ENCODE peak calls at places on chromosomes 16 and 17, in nine cellular contexts. V is WTC11; K is GM04503; E is stimulated activated CD8-positive, alpha-beta memory T cell treated with anti-CD3 and anti-CD28 coated beads, Interleukin-7, amount 100 ng/mL, for 1 hour; H is cardiac fibroblast; G is heart right ventricle; Y is progenitor cell of endocrine pancreas; P is RPMI7951; J is activated naive CD8-positive, alpha-beta T cell treated with anti-CD3 and anti-CD28 coated beads, Interleukin-2, amount 50 U/mL, for 16 hours. M is an unnamed sample.

GRCh38 chr17:82569621-82570020 is 50.1 kb downstream of the FOXK2 start:
- DNase-seq in V (no peak), K (no peak), E (no peak), H (no peak), G (no peak), Y (no peak), P (no peak), J (no peak), M (no peak)

GRCh38 chr16:55154261-55154660 is 169.7 kb upstream of the IRX6 start:
- DNase-seq in V (no peak), K (no peak), E (no peak), H (no peak), G (no peak), Y (no peak), P (no peak), J (no peak), M (no peak)

GRCh38 chr16:30997887-30998711 is 12.3 kb downstream of the STX1B start:
- DNase-seq in V (no peak), K (peak; percentile 55), E (no peak), H (peak; percentile 84), G (no peak), Y (no peak), P (peak; percentile 91), J (no peak), M (peak; percentile 94)

GRCh38 chr17:76544916-76545365 is 5.1 kb downstream of the PRCD start:
- DNase-seq in V (no peak), K (no peak), E (no peak), H (no peak), G (no peak), Y (no peak), P (no peak), J (no peak), M (no peak)

GRCh38 chr16:772959-773358 is 12.4 kb downstream of the MSLN start:
- DNase-seq in V (no peak), K (no peak), E (no peak), H (no peak), G (no peak), Y (no peak), P (no peak), J (no peak), M (no peak)

GRCh38 chr16:77596243-77596642 is 126.1 kb upstream of the NUDT7 start:
- DNase-seq in V (no peak), K (peak; percentile 15), E (no peak), H (peak; percentile 76), G (no peak), Y (no peak), P (no peak), J (no peak), M (peak; percentile 49)

GRCh38 chr16:627458-628239 is 3.1 kb upstream of the WFIKKN1 start:
- DNase-seq in V (no peak), K (no peak), E (no peak), H (no peak), G (no peak), Y (no peak), P (no peak), J (no peak), M (peak; percentile 83)

GRCh38 chr17:42519546-42520444 is 16.2 kb upstream of the NAGLU start:
- DNase-seq in V (peak; percentile 54), K (peak; percentile 99), E (no peak), H (peak; percentile 99), G (peak; percentile 85), Y (no peak), P (peak; percentile 98), J (no peak), M (peak; percentile 99)

GRCh38 chr17:50266384-50267073 is 7.7 kb upstream of the TMEM92 start:
- DNase-seq in V (no peak), K (peak; percentile 44), E (no peak), H (peak; percentile 89), G (peak; percentile 35), Y (no peak), P (peak; percentile 90), J (no peak), M (peak; percentile 79)

GRCh38 chr17:32731556-32732295 is 145.2 kb downstream of the MYO1D start:
- DNase-seq in V (peak; percentile 19), K (no peak), E (no peak), H (no peak), G (no peak), Y (no peak), P (no peak), J (no peak), M (no peak)

GRCh38 chr17:79987187-79987889 is 48.3 kb downstream of the TBC1D16 start:
- DNase-seq in V (no peak), K (no peak), E (no peak), H (no peak), G (no peak), Y (no peak), P (peak; percentile 39), J (no peak), M (peak; percentile 57)

GRCh38 chr17:17839792-17840707 is 3.3 kb upstream of the SREBF1 start:
- DNase-seq in V (peak; percentile 88), K (peak; percentile 75), E (peak; percentile 62), H (peak; percentile 90), G (peak; percentile 89), Y (peak; percentile 75), P (peak; percentile 94), J (peak; percentile 40), M (peak; percentile 93)

GRCh38 chr17:49577978-49578893 is 2.6 kb downstream of the NXPH3 start:
- DNase-seq in V (no peak), K (no peak), E (no peak), H (no peak), G (no peak), Y (no peak), P (no peak), J (no peak), M (no peak)

GRCh38 chr17:38447502-38448095 is 19.3 kb downstream of the ARHGAP23 start:
- DNase-seq in V (no peak), K (no peak), E (no peak), H (no peak), G (no peak), Y (no peak), P (no peak), J (no peak), M (peak; percentile 58)

GRCh38 chr16:53775821-53776431 is 72.0 kb downstream of the FTO start:
- DNase-seq in V (no peak), K (peak; percentile 95), E (no peak), H (peak; percentile 96), G (peak; percentile 14), Y (no peak), P (peak; percentile 94), J (no peak), M (peak; percentile 83)

GRCh38 chr17:50865060-50865867 is 890 bp downstream of the TOB1 start:
- DNase-seq in V (peak; percentile 73), K (no peak), E (no peak), H (peak; percentile 51), G (peak; percentile 72), Y (peak; percentile 22), P (peak; percentile 37), J (no peak), M (peak; percentile 47)

GRCh38 chr16:4847774-4848587 is 700 bp downstream of the UBN1 start:
- DNase-seq in V (peak; percentile 33), K (no peak), E (no peak), H (peak; percentile 85), G (peak; percentile 61), Y (peak; percentile 20), P (peak; percentile 72), J (no peak), M (peak; percentile 62)

GRCh38 chr16:9095998-9096397 is 4.6 kb downstream of the HAPSTR1 start:
- DNase-seq in V (no peak), K (no peak), E (no peak), H (no peak), G (no peak), Y (no peak), P (no peak), J (no peak), M (no peak)

GRCh38 chr17:6048486-6048885 is 21.7 kb upstream of the WSCD1 start:
- DNase-seq in V (no peak), K (no peak), E (no peak), H (no peak), G (no peak), Y (no peak), P (no peak), J (no peak), M (no peak)

GRCh38 chr17:63832014-63832413 is 4.6 kb upstream of the FTSJ3 start:
- DNase-seq in V (no peak), K (no peak), E (no peak), H (no peak), G (no peak), Y (no peak), P (no peak), J (no peak), M (no peak)

GRCh38 chr16:17461951-17462729 is 8.6 kb downstream of the XYLT1 start:
- DNase-seq in V (no peak), K (no peak), E (no peak), H (no peak), G (no peak), Y (no peak), P (no peak), J (no peak), M (no peak)

GRCh38 chr16:89922477-89922883 is 662 bp upstream of the TUBB3 start:
- DNase-seq in V (peak; percentile 63), K (peak; percentile 69), E (no peak), H (peak; percentile 96), G (peak; percentile 68), Y (peak; percentile 39), P (peak; percentile 96), J (no peak), M (peak; percentile 95)

GRCh38 chr16:20956319-20956718 is 55.7 kb downstream of the LYRM1 start:
- DNase-seq in V (no peak), K (no peak), E (no peak), H (peak; percentile 46), G (no peak), Y (no peak), P (peak; percentile 16), J (no peak), M (no peak)

GRCh38 chr16:85162478-85163277 is 50.4 kb upstream of the CIBAR2 start:
- DNase-seq in V (no peak), K (no peak), E (no peak), H (peak; percentile 82), G (peak; percentile 65), Y (no peak), P (peak; percentile 70), J (no peak), M (peak; percentile 70)

GRCh38 chr16:53515259-53515658 is 12.2 kb upstream of the AKTIP start:
- DNase-seq in V (no peak), K (no peak), E (no peak), H (peak; percentile 95), G (no peak), Y (no peak), P (peak; percentile 83), J (no peak), M (no peak)

GRCh38 chr17:79833744-79834574 is 5.3 kb downstream of the CBX4 start:
- DNase-seq in V (peak; percentile 46), K (no peak), E (no peak), H (no peak), G (no peak), Y (no peak), P (no peak), J (no peak), M (no peak)

GRCh38 chr17:1736348-1737281 is 6.1 kb upstream of the SERPINF2 start:
- DNase-seq in V (no peak), K (no peak), E (no peak), H (peak; percentile 91), G (peak; percentile 75), Y (no peak), P (peak; percentile 60), J (no peak), M (peak; percentile 64)

GRCh38 chr16:57591870-57592485 is 36.5 kb upstream of the ADGRG1 start:
- DNase-seq in V (no peak), K (no peak), E (no peak), H (no peak), G (no peak), Y (no peak), P (no peak), J (no peak), M (no peak)

GRCh38 chr16:81457326-81458133 is 12.9 kb downstream of the CMIP start:
- DNase-seq in V (no peak), K (peak; percentile 31), E (no peak), H (peak; percentile 73), G (no peak), Y (no peak), P (no peak), J (no peak), M (peak; percentile 72)

GRCh38 chr16:55495616-55496289 is 13.1 kb upstream of the LPCAT2 start:
- DNase-seq in V (no peak), K (peak; percentile 94), E (no peak), H (peak; percentile 40), G (no peak), Y (no peak), P (peak; percentile 85), J (no peak), M (peak; percentile 22)

GRCh38 chr16:71421911-71422310 is 19.9 kb downstream of the TLE7 start:
- DNase-seq in V (peak; percentile 75), K (no peak), E (no peak), H (peak; percentile 19), G (no peak), Y (no peak), P (no peak), J (no peak), M (peak; percentile 40)